ENCODE peak calls at places on chromosomes 3 and 15, in five cellular contexts. L is lower lobe of right lung, U is right atrium auricular region, N is skeletal muscle cell, R is heart right ventricle. T is an unnamed sample.

GRCh38 chr3:152738656-152739055 is 96.3 kb upstream of the P2RY1 start:
- DNase-seq in L (no peak), U (no peak), N (peak), R (no peak), T (no peak)

GRCh38 chr3:105399062-105399461 is 32.4 kb downstream of the ALCAM start:
- DNase-seq in L (no peak), U (no peak), N (no peak), R (no peak), T (no peak)

GRCh38 chr3:180102134-180102533 is 65.4 kb upstream of the PEX5L start:
- DNase-seq in L (peak), U (no peak), N (no peak), R (no peak), T (no peak)

GRCh38 chr3:189947948-189948723 is 172.6 kb downstream of the P3H2 start:
- DNase-seq in L (no peak), U (no peak), N (no peak), R (no peak), T (no peak)

GRCh38 chr3:130515755-130516154 is 1.2 kb upstream of the COL6A6 start:
- DNase-seq in L (no peak), U (no peak), N (no peak), R (no peak), T (no peak)

GRCh38 chr15:62566248-62566647 is 401.2 kb upstream of the C2CD4B start:
- DNase-seq in L (no peak), U (no peak), N (no peak), R (no peak), T (no peak)

GRCh38 chr3:8761866-8762265 is 7.5 kb downstream of the OXTR start:
- DNase-seq in L (no peak), U (no peak), N (no peak), R (no peak), T (no peak)

GRCh38 chr3:189103208-189103607 is 68.6 kb upstream of the TPRG1 start:
- DNase-seq in L (no peak), U (no peak), N (no peak), R (no peak), T (no peak)

GRCh38 chr3:169971522-169971921 is 4.9 kb downstream of the SEC62 start:
- DNase-seq in L (no peak), U (no peak), N (no peak), R (no peak), T (no peak)

GRCh38 chr3:169966086-169966950 is at the start of gene SEC62:
- DNase-seq in L (peak), U (peak), N (peak), R (peak), T (peak)

GRCh38 chr3:169968224-169968623 is 1.6 kb downstream of the SEC62 start:
- DNase-seq in L (no peak), U (no peak), N (no peak), R (no peak), T (no peak)

GRCh38 chr3:169966951-169967915 is 626 bp downstream of the SEC62 start:
- DNase-seq in L (peak), U (no peak), N (no peak), R (peak), T (peak)

GRCh38 chr3:169969696-169970095 is 3.1 kb downstream of the SEC62 start:
- DNase-seq in L (no peak), U (no peak), N (no peak), R (no peak), T (no peak)
- H3K4me3 ChIP-seq in L (no peak), U (no peak), N (no peak), R (no peak), T (no peak)

DNA sequence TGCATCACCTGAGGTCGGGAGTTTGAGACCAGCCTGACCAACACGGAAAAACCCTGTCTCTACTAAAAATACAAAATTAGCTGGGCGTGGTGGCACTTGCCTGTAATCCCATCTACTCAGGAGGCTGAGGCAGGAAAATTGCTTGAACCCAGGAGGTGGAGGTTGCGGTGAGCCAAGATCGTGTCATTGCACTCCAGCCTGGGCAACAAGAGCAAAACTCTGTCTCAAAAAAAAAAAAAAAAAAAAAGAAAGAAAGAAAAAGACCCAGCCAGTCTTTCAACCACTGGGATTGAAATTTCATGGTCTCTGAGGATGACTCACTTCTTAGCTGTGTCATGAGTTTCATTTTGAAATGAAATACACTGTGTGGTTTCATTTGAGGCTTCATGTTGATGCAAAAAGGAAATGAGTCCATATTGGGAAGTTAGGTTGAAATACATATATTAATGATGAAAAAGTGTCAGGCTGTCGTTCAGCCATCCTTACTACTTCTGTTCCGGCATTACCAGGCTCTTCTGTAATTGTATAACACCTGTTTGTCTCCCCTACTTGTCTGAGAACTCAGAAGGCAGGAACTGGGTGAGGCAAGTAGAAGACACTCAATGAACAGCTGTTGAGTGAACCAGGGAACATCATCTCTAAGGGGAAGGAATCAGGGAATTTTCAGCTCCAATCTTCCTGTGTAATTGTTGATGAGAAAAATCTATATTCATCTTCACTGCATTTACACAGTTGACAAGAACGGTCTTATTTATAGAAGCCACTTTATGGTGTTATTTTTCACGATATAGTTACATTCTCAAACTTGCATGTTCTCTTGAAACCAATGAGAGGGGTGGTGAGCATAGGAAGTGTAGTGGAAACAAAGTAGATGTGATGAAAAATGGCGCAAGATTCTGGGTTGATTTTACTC is 87.4 kb downstream of the NFKBIZ start:
- DNase-seq in L (no peak), U (no peak), N (peak), R (no peak), T (no peak)
- H3K4me3 ChIP-seq in L (no peak), U (no peak), N (no peak), R (no peak), T (no peak)

DNA sequence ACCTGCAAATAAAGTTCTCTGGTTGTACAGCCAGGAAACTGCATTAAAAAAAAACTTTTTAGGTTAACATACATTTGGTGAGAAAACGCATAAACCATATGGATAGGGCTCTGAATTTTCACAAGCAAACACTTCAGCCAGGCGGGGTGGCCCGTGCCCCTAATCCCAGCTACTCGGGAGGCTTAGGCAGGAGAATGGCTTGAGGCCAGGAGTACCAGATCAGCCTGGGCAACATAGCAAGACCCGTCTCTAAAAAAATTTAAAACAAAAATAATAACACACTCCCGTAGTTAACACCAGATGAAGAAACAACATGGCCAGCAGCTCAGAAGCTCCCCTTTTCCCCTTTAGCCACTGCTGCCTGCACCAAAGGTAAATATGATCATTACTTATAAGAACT is 3.2 kb upstream of the RPL14 start:
- DNase-seq in L (no peak), U (no peak), N (no peak), R (no peak), T (no peak)
- H3K4me3 ChIP-seq in L (peak), U (no peak), N (peak), R (peak), T (peak)

GRCh38 chr3:183553263-183554026 is 2.1 kb downstream of the KLHL6 start:
- DNase-seq in L (no peak), U (no peak), N (no peak), R (no peak), T (no peak)
- H3K4me3 ChIP-seq in L (peak), U (no peak), N (no peak), R (peak), T (no peak)

GRCh38 chr15:77489647-77490046 is 69.0 kb downstream of the HMG20A start:
- DNase-seq in L (no peak), U (no peak), N (no peak), R (no peak), T (no peak)

GRCh38 chr15:77495806-77496589 is 75.3 kb downstream of the HMG20A start:
- DNase-seq in L (no peak), U (no peak), N (peak), R (peak), T (no peak)

GRCh38 chr15:77496710-77497107 is 76.0 kb downstream of the HMG20A start:
- DNase-seq in L (peak), U (peak), N (peak), R (peak), T (peak)

GRCh38 chr15:77494073-77494472 is 73.4 kb downstream of the HMG20A start:
- DNase-seq in L (no peak), U (no peak), N (no peak), R (no peak), T (no peak)

DNA sequence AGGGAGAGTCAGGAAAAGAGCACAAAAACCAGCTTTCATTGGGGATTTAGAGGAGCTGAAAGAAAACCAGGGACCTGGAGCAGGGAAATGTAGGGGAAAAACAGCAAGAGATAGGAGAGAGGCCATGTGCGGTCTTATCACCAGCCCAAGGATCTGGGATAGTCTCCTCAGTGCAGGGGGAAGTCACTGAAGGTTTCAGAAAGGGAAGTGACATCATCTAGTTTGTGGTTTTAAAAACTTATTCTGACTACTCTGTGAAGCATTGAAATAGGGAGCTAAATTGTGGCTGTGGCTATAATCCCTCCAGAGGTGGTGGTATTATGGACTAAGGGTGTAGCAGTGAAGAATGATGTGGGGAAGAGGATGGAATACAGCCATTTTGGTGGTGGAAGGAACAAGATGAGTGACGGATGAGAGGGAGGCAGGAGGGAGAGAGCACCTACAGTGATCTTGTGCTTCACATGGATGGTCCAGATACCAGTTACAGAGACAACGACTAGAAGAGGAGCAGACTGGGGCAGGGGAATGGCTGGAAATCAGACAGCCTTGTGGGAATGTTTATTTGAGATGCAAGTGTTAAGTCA is 72.7 kb downstream of the HMG20A start:
- DNase-seq in L (no peak), U (no peak), N (no peak), R (no peak), T (no peak)
- H3K4me3 ChIP-seq in L (no peak), U (no peak), N (no peak), R (no peak), T (no peak)

DNA sequence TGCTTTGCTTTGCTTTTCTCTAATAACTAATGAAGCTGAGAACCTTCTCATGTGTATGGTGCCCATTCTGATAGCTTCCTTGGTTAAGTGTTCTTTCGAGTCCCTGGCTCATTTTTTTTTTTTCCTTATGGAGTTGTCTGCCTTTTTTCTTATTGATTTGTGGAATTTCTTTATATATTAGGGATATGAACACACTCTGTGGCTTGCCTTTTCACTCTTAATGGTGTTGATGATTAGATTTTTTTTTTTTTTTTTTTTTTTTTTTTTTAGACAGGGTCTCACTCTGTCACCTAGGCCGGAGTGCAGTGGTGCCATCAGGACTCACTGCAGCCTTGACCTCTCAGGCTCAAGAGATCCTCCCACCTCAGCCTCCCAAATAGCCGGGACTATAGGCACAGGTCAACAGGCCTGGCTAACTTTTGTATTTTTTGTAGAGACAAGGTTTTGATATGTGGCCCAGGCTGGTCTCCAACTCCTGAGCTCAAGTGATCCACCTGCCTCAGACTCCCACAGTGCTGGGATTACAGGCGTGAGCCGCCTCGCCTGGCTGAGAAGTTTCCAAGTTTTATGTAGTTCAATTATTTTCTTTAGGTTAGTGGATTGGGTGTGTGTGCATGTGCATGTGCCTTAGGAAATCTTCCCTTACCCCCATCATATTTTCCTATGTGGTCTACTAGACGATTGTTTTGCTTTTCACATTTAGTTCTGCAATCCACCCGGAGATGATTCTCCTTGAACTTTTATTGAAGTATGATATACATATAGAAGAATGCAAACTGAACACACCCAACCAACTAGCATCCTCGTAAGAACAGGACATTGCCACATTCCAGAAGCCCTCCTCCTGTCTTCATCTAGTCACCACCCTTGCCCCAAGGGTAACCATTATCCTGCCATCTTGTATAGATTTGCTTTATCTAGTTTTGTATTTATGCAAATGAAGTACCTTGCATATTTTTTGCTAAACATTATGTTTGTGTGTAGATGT is 1.7 kb upstream of the SNRPA1 start:
- DNase-seq in L (no peak), U (no peak), N (peak), R (no peak), T (no peak)
- H3K4me3 ChIP-seq in L (peak), U (no peak), N (peak), R (peak), T (no peak)

GRCh38 chr3:15430624-15431023 is 3.2 kb downstream of the EAF1 start:
- DNase-seq in L (no peak), U (no peak), N (no peak), R (no peak), T (no peak)

GRCh38 chr3:15428539-15428938 is 1.1 kb downstream of the EAF1 start:
- DNase-seq in L (no peak), U (no peak), N (no peak), R (no peak), T (no peak)

GRCh38 chr3:15427981-15428380 is 583 bp downstream of the EAF1 start:
- DNase-seq in L (no peak), U (no peak), N (no peak), R (no peak), T (no peak)

GRCh38 chr3:15427182-15427880 is at the start of the genes EAF1 and METTL6:
- DNase-seq in L (peak), U (peak), N (no peak), R (peak), T (peak)

DNA sequence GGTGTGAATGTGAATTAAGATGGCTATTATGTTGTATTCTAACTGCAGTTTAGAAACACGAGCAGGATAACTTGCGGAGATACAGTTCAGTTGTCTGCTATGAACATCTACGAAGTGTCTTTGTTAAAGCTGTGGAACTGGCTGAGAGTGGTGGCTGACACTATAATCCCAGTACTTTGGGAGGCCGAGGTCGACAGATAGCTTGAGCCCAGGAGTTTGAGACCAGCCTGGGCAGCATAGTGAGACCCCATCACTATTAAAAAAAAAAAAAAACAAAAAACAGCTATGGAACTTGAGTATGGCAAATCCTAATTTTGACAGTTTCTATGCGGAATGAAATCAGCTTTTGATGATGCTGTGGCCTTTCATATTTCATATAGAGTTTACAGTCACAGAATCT is 1.7 kb downstream of the EAF1 start:
- DNase-seq in L (no peak), U (no peak), N (no peak), R (no peak), T (no peak)
- H3K4me3 ChIP-seq in L (peak), U (peak), N (peak), R (peak), T (peak)

T was measured in esophagus muscularis mucosa.